ENCODE peak calls at places on chromosomes 16 and 17, in ten cellular contexts. H, T, E, B, X, U, K, R, S and L are unnamed samples.

GRCh38 chr16:87600246-87600645 is 2.1 kb upstream of the JPH3 start:
- DNase-seq in H (no peak), T (no peak), R (no peak), K (no peak), U (no peak), B (no peak), E (no peak), X (no peak), S (no peak), L (no peak)

GRCh38 chr16:11503566-11503965 is 83.2 kb downstream of the LITAF start:
- DNase-seq in T (no peak), K (no peak), B (no peak), X (no peak), S (no peak), E (no peak), R (no peak), H (no peak), U (no peak), L (no peak)

GRCh38 chr17:82351254-82351712 is 7.8 kb upstream of the TEX19 start:
- DNase-seq in E (no peak), S (no peak), R (no peak), H (no peak), U (no peak), K (no peak), T (no peak), X (no peak), B (no peak), L (no peak)

GRCh38 chr16:74288065-74288464 is 8.5 kb upstream of the PSMD7 start:
- DNase-seq in X (no peak), E (no peak), S (no peak), R (no peak), T (no peak), K (no peak), U (no peak), H (no peak), B (no peak), L (no peak)

GRCh38 chr16:68778551-68779231 is 41.6 kb downstream of the CDH1 start:
- DNase-seq in T (no peak), E (no peak), K (no peak), B (no peak), X (no peak), H (no peak), U (no peak), R (peak; percentile 70), S (peak; percentile 26), L (no peak)

GRCh38 chr17:50924300-50924699 is 58.1 kb upstream of the TOB1 start:
- DNase-seq in B (no peak), S (no peak), E (no peak), T (no peak), R (no peak), X (no peak), U (no peak), H (no peak), K (no peak), L (no peak)

GRCh38 chr16:89185062-89185751 is 13.7 kb downstream of the CDH15 start:
- DNase-seq in B (no peak), T (no peak), E (no peak), R (no peak), H (no peak), K (no peak), S (no peak), X (no peak), U (no peak), L (no peak)

GRCh38 chr17:67680445-67681224 is 37.1 kb upstream of the NOL11 start:
- DNase-seq in B (no peak), E (no peak), X (no peak), H (no peak), S (no peak), R (no peak), T (no peak), K (no peak), U (no peak), L (no peak)

GRCh38 chr17:19004601-19005441 is at the start of gene FAM83G:
- DNase-seq in H (peak; percentile 87), E (peak; percentile 70), B (peak; percentile 68), X (peak; percentile 81), K (peak; percentile 71), S (peak; percentile 80), R (peak; percentile 94), U (peak; percentile 52), T (peak; percentile 89), L (peak; percentile 65)

GRCh38 chr16:16120044-16120381 is 103.3 kb downstream of the ABCC6 start:
- DNase-seq in X (no peak), R (no peak), S (no peak), K (no peak), U (no peak), H (no peak), E (no peak), B (no peak), T (no peak), L (no peak)

GRCh38 chr17:44350733-44351226 is 5.7 kb downstream of the GRN start:
- DNase-seq in H (peak; percentile 73), K (peak; percentile 44), E (no peak), S (peak; percentile 80), X (no peak), T (peak; percentile 81), R (peak; percentile 61), U (peak; percentile 51), B (peak; percentile 43), L (peak; percentile 44)

GRCh38 chr17:75897076-75898019 is 597 bp upstream of the TRIM65 start:
- DNase-seq in T (no peak), U (no peak), X (peak; percentile 52), R (no peak), B (no peak), K (no peak), H (no peak), E (no peak), S (peak; percentile 52), L (no peak)

GRCh38 chr17:42411905-42412679 is 11.0 kb downstream of the CAVIN1 start:
- DNase-seq in X (no peak), E (no peak), B (no peak), H (no peak), T (no peak), U (no peak), R (no peak), S (no peak), K (no peak), L (no peak)
- H3K4me3 ChIP-seq in X (no peak overlapping the region), E (peak overlapping the region; percentile 10), B (peak overlapping the region; percentile 24), H (no peak overlapping the region), T (no peak overlapping the region), U (no peak overlapping the region), R (no peak overlapping the region), S (no peak overlapping the region), K (no peak overlapping the region), L (no peak overlapping the region)

GRCh38 chr16:46918905-46919792 is 35.0 kb downstream of the GPT2 start:
- DNase-seq in E (no peak), R (no peak), S (peak; percentile 80), B (no peak), K (no peak), H (no peak), U (no peak), X (no peak), T (no peak), L (no peak)
- TF ChIP-seq CTCF in E (no peak), R (no peak), S (peak; percentile 11), B (no peak), K (no peak), H (no peak), U (no peak), X (no peak), T (no peak), L (no peak)

GRCh38 chr16:2856686-2857450 is 1.1 kb downstream of the PRSS22 start:
- DNase-seq in E (no peak), H (no peak), T (no peak), R (no peak), B (no peak), S (no peak), X (no peak), K (no peak), U (no peak), L (no peak)
- H3K4me3 ChIP-seq in E (no peak overlapping the region), H (no peak overlapping the region), T (no peak overlapping the region), R (peak overlapping the region; percentile 99), B (no peak overlapping the region), S (no peak overlapping the region), X (no peak overlapping the region), K (no peak overlapping the region), U (no peak overlapping the region), L (no peak overlapping the region)

GRCh38 chr16:53546988-53547391 is 44.0 kb upstream of the AKTIP start:
- DNase-seq in R (no peak), T (no peak), X (no peak), E (no peak), U (no peak), B (no peak), S (peak; percentile 36), H (peak; percentile 35), K (peak; percentile 13), L (peak; percentile 54)
- TF ChIP-seq CTCF in R (peak; percentile 47), T (no peak), X (no peak), E (no peak), U (no peak), B (no peak), S (peak; percentile 56), H (no peak), K (no peak), L (peak; percentile 25)

DNA sequence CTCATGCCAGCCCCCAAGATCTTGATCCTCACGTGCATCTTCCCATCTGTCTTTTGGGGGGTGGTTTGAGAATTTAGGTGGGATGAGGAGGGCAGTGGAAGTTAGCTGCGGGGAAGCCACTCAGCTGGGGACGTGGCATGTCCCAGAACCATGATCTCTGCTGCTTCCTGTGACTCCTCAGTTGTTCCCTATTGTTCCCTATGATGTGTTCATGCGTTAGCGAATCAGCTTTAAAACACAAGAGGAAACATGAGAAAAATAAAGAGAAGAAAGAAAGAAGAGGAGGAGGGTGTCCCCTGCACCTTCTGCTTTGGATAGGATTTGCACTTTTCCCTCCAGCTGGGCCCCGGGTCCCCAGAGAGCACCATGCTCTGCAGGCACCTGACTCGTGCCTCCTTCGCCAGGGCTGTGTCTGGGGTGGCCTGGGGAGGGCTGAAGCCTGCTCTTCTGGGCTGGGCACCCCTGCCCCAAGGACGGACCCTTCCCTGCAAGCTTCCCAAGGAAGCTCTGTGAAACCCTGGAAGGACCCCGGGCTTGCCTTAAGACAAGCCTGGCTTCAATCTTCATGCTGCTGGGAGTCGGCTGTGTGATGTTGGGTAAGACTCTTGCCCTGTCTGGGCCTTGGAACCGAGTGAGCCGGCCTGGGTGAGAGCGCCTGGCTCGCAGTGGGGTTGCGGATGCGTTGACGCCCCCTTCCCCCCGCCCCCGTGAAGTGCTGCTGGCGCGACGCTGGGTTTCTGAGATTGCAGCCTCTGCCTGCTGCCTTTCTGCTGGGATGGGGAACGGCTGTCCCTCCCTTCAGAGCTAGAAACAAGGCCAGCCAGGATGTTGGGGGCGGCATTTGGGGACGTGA is 62.8 kb upstream of the CIBAR2 start:
- DNase-seq in S (no peak), K (peak; percentile 54), X (no peak), U (no peak), H (no peak), B (peak; percentile 42), T (no peak), R (no peak), E (no peak), L (no peak)
- H3K4me3 ChIP-seq in S (no peak overlapping the region), K (no peak overlapping the region), X (no peak overlapping the region), U (no peak overlapping the region), H (no peak overlapping the region), B (peak overlapping the region; percentile 87), T (no peak overlapping the region), R (no peak overlapping the region), E (no peak overlapping the region), L (no peak overlapping the region)